ENCODE peak calls at places on chromosomes 12 and 14, in four cellular contexts. C, O, D and S are unnamed samples.

GRCh38 chr12:76284816-76285750 is 63.1 kb downstream of the BBS10 start:
- DNase-seq in O (no peak), C (peak), D (no peak), S (no peak)

GRCh38 chr14:88765130-88765529 is 27.6 kb downstream of the EML5 start:
- DNase-seq in C (no peak), D (no peak), O (no peak), S (no peak)

GRCh38 chr14:89336338-89336737 is 80.7 kb downstream of the FOXN3 start:
- DNase-seq in O (no peak), C (peak), D (peak), S (no peak)

GRCh38 chr12:6943719-6944380 is at the start of the genes C12orf57 and RNU7-1:
- DNase-seq in O (peak), D (peak), C (peak), S (peak)

GRCh38 chr14:91866061-91866460 is 1.3 kb downstream of the TC2N start:
- DNase-seq in D (no peak), C (no peak), O (no peak), S (no peak)

GRCh38 chr12:20220339-20220738 is 148.0 kb upstream of the PDE3A start:
- DNase-seq in C (no peak), D (no peak), O (peak), S (peak)

GRCh38 chr14:104799657-104800599 is 973 bp upstream of the ZBTB42 start:
- DNase-seq in O (no peak), C (peak), D (peak), S (no peak)

GRCh38 chr14:69066396-69067171 is 86.3 kb downstream of the DCAF5 start:
- DNase-seq in O (peak), C (no peak), D (no peak), S (no peak)

GRCh38 chr12:109301643-109302176 is 7.4 kb downstream of the FOXN4 start:
- DNase-seq in D (no peak), C (no peak), O (no peak), S (no peak)

GRCh38 chr14:104974665-104975390 is 3.3 kb downstream of the AHNAK2 start:
- DNase-seq in O (no peak), C (no peak), D (no peak), S (no peak)

GRCh38 chr12:65948320-65949008 is 124.2 kb downstream of the HMGA2 start:
- DNase-seq in D (no peak), O (no peak), C (no peak), S (peak)

GRCh38 chr14:63362305-63362914 is 43.7 kb upstream of the GPHB5 start:
- DNase-seq in O (no peak), C (no peak), D (no peak), S (no peak)

GRCh38 chr12:117850048-117850447 is 118.7 kb downstream of the KSR2 start:
- DNase-seq in D (peak), C (peak), O (no peak), S (peak)

GRCh38 chr14:57287745-57288144 is 19.0 kb downstream of the AP5M1 start:
- DNase-seq in D (peak), C (no peak), O (no peak), S (no peak)

GRCh38 chr14:77098470-77099353 is 654 bp downstream of the CIPC start:
- DNase-seq in D (peak), O (no peak), C (no peak), S (no peak)

GRCh38 chr12:69479675-69480074 is 9.5 kb downstream of the FRS2 start:
- DNase-seq in D (no peak), O (no peak), C (no peak), S (no peak)

GRCh38 chr12:72346331-72346944 is 74.3 kb downstream of the TRHDE start:
- DNase-seq in C (peak), O (peak), D (peak), S (peak)

GRCh38 chr12:29816869-29817730 is 33.4 kb upstream of the TMTC1 start:
- DNase-seq in O (no peak), D (no peak), C (no peak), S (no peak)

GRCh38 chr12:122669397-122670070 is 33.6 kb downstream of the HCAR2 start:
- DNase-seq in C (no peak), O (no peak), D (no peak), S (no peak)

GRCh38 chr12:57591567-57592325 is 754 bp downstream of the PIP4K2C start:
- DNase-seq in C (no peak), D (peak), O (no peak), S (no peak)

GRCh38 chr14:95217391-95217900 is 60.1 kb upstream of the DICER1 start:
- DNase-seq in O (no peak), D (no peak), C (no peak), S (no peak)

GRCh38 chr14:75050852-75051555 is at the start of gene MLH3:
- DNase-seq in C (peak), O (no peak), D (peak), S (peak)

GRCh38 chr14:30195946-30196345 is 268.3 kb upstream of the PRKD1 start:
- DNase-seq in C (no peak), D (no peak), O (no peak), S (no peak)

GRCh38 chr14:87411370-87411769 is 581.6 kb downstream of the GALC start:
- DNase-seq in O (no peak), D (no peak), C (no peak), S (no peak)

GRCh38 chr12:49557187-49557916 is 10.6 kb downstream of the MCRS1 start:
- DNase-seq in C (no peak), O (no peak), D (no peak), S (no peak)

GRCh38 chr12:79737875-79738718 is 47.3 kb upstream of the PAWR start:
- DNase-seq in O (peak), D (peak), C (peak), S (peak)

GRCh38 chr12:105724651-105725050 is 394.2 kb downstream of the C12orf75 start:
- DNase-seq in D (no peak), O (no peak), C (no peak), S (no peak)

GRCh38 chr14:35558680-35559079 is 24.7 kb downstream of the INSM2 start:
- DNase-seq in O (no peak), D (no peak), C (no peak), S (no peak)

GRCh38 chr14:55107766-55108554 is 21.1 kb upstream of the LGALS3 start:
- DNase-seq in D (peak), O (no peak), C (peak), S (peak)

GRCh38 chr12:49869816-49870500 is 27.1 kb upstream of the BCDIN3D start:
- DNase-seq in C (no peak), O (no peak), D (no peak), S (no peak)

GRCh38 chr12:61646639-61647038 is 613.6 kb upstream of the USP15 start:
- DNase-seq in D (no peak), C (no peak), O (no peak), S (no peak)

GRCh38 chr12:92552412-92553108 is 150.2 kb upstream of the PLEKHG7 start:
- DNase-seq in C (no peak), O (no peak), D (peak), S (no peak)

GRCh38 chr12:68431786-68432185 is 99.6 kb upstream of the MDM1 start:
- DNase-seq in O (no peak), D (no peak), C (no peak), S (no peak)

GRCh38 chr14:84882830-84883229 is 647.1 kb upstream of the FLRT2 start:
- DNase-seq in C (no peak), O (no peak), D (no peak), S (no peak)

GRCh38 chr12:79886917-79887519 is 47.9 kb downstream of the PPP1R12A start:
- DNase-seq in O (peak), C (peak), D (peak), S (peak)

GRCh38 chr12:70106347-70106746 is 136.9 kb upstream of the CNOT2 start:
- DNase-seq in O (no peak), D (no peak), C (no peak), S (no peak)

GRCh38 chr14:51147183-51147582 is 52.3 kb upstream of the TRIM9 start:
- DNase-seq in D (no peak), O (no peak), C (peak), S (no peak)

GRCh38 chr14:53663709-53664108 is 292.9 kb downstream of the BMP4 start:
- DNase-seq in C (peak), O (no peak), D (no peak), S (peak)

GRCh38 chr12:75526655-75527511 is 15.5 kb upstream of the KRR1 start:
- DNase-seq in D (peak), O (peak), C (peak), S (peak)

DNA sequence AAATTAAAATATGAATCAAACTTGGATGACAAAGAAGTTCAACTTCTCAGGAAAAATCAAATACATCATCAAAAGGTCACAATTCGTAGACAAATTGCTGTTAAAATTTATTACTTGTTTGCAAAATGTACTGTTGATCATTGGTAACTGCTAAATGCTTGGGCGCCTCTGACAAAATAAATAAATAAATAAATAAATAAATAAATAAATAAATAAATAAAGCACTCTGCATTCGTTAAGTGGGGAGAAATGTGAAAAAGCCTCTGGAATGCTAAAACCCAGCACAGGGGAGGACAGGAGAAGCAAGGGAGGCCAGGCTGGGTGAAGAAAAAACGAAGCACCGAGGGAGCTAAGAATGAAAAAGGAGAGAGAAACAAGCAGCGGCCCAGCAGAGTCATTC is 115.2 kb downstream of the BCL11B start:
- DNase-seq in D (no peak), C (no peak), O (no peak), S (no peak)
- TF ChIP-seq REST in D (no peak), C (no peak), O (no peak), S (no peak)

DNA sequence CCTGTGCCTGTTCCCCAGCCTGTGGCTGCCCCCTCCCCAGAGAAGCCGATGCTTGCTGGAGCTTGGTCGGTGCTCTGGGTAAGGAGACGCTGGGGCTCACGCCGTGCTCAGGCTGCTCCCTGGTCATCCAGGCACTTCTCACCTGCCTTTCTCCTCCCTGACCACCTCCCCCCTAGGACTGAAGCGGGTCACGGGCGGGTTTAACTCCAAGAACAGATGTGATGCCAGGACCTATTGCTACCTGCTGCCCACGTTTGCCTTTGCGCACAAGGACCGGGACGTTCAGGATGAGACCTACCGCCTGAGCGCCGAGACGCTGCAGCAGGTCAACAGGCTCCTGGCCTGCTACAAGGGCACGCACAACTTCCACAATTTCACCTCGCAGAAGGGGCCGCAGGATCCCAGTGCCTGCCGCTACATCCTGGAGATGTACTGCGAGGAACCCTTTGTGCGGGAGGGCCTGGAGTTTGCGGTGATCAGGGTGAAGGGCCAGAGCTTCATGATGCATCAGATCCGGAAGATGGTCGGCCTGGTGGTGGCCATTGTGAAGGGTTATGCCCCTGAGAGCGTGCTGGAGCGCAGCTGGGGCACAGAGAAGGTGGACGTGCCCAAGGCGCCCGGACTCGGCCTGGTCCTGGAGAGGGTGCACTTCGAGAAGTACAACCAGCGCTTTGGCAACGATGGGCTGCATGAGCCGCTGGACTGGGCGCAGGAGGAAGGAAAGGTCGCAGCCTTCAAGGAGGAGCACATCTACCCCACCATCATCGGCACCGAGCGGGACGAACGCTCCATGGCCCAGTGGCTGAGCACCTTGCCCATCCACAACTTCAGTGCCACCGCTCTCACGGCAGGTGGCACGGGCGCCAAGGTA is 8.4 kb upstream of the EP400 start:
- DNase-seq in C (no peak), O (no peak), D (no peak), S (no peak)
- TF ChIP-seq CEBPB in C (no peak), O (no peak), D (no peak), S (no peak)

GRCh38 chr14:34237098-34237497 is 224.9 kb downstream of the SPTSSA start:
- DNase-seq in O (no peak), D (no peak), C (peak), S (no peak)

GRCh38 chr14:34234258-34234657 is 227.8 kb downstream of the SPTSSA start:
- DNase-seq in O (no peak), D (no peak), C (no peak), S (no peak)

GRCh38 chr14:34237677-34238076 is 224.4 kb downstream of the SPTSSA start:
- DNase-seq in D (no peak), O (no peak), C (peak), S (no peak)

GRCh38 chr14:34233619-34234018 is 228.4 kb downstream of the SPTSSA start:
- DNase-seq in D (no peak), C (no peak), O (no peak), S (no peak)

DNA sequence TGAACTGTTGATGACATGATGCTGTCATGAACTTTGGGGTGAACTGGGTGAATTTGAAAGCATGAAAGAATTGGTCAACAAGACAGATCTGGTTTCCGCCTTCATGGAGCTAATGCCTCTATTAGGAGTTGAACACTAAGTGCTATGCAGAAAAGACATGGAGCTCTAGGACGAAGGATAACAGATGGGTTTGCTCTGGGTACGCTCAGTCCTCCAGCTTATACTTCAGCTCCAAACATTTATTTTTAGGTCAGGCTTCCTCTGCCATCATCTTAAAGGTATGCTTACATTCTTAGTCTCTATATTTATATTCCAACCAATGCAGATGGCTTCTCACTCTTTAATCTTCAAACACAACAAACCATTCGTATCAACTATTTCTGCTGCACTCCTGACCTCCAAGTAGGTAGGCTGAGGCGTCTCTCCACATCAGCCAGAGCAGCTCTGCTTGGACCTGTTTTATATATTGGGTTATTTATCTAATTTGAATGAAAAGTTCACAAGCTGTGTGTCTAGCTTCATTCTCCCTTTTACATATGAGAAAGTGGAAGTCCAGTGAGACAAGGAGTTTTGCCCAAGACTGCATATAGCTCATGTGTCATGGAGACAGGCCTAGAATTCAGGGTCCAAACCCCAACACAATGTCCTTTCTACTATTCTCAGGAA is 226.3 kb downstream of the SPTSSA start:
- DNase-seq in O (no peak), C (no peak), D (no peak), S (no peak)
- TF ChIP-seq POLR2AphosphoS5 in O (no peak), C (no peak), D (no peak), S (no peak)

DNA sequence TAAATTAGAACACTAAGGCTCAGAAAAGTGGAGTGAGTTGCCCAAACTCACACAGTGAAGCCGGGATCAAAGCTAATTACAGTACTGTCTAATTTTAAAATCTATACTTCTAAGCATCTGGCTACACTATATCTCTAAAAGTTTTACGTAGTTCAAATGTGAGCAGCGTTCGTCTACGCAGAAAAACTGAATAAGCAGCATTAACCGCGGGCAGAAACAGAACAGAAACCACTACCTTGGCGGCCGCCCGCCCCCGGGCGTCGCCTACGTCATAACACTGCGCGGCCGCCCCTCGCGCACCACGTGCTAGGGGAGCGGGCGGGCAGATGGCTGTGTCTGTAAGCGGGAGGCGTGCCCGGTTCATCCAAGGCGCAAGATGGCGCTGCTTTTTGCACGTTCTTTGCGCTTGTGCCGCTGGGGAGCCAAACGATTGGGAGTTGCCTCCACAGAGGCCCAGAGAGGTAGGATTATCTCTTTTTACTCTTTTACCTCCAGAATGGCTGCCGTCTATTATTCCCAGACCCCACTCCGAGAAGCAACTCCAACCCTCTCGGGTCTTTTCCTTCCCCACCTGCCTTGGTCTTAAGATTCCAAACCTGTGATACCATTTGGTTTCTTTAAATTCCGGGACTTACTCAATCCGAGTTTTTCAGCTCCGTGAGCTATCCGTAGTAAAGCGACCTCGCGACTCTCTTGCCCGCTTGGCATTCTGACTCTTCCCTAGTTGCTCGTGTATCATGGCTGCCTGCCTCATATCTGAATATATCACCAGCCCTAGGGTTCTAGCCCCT is at the start of gene SPRYD4:
- DNase-seq in O (peak), D (peak), C (peak), S (peak)
- TF ChIP-seq REST in O (no peak), D (no peak), C (no peak), S (no peak)

GRCh38 chr14:93285048-93285447 is 47.8 kb downstream of the BTBD7 start:
- DNase-seq in O (no peak), D (no peak), C (no peak), S (no peak)
- TF ChIP-seq CEBPB in O (no peak), D (no peak), C (no peak), S (no peak)

DNA sequence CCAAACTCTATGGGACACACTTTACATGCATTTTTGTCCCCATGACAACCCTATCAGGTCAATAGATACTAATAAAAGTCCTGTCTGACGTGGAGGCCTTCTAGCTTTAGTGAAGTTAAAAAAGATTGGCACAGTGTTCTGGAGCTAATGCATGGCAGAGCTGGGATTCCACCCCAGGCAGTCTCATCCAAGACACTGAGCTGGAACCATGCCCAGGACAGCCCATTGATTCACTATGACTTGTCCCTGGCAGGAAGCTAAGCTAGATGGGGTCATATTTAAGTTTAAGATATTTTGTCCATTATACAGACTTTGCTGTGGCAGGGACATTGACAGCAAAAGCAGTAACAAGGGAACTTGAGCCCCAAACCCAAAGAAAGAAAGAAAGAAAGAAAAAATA is 28.1 kb downstream of the TTC6 start:
- DNase-seq in D (no peak), C (no peak), O (no peak), S (peak)
- TF ChIP-seq POLR2AphosphoS5 in D (no peak), C (no peak), O (no peak), S (no peak)